ENCODE peak calls at places on chromosomes 12 and 14, in four cellular contexts. V is A549, M is AG10803, F is IMR-90. E is an unnamed sample.
A peak's percentile ranks its signal among the peaks of the same experiment; 100 is the strongest.

GRCh38 chr12:111600296-111600562 is 1.1 kb upstream of the ATXN2 start:
- DNase-seq in V (no peak), F (no peak), M (no peak), E (no peak)

GRCh38 chr12:112116232-112117060 is 7.9 kb upstream of the NAA25 start:
- DNase-seq in M (peak; percentile 55), F (peak; percentile 61), V (peak; percentile 28), E (no peak)

GRCh38 chr12:14238224-14238792 is 127.2 kb upstream of the ATF7IP start:
- DNase-seq in F (peak; percentile 55), M (peak; percentile 44), V (no peak), E (no peak)

GRCh38 chr12:109421355-109422087 is 55.6 kb downstream of the KCTD10 start:
- DNase-seq in F (peak; percentile 20), V (no peak), M (no peak), E (no peak)

GRCh38 chr14:91417134-91417982 is at the start of gene CCDC88C:
- DNase-seq in V (peak; percentile 66), F (no peak), M (no peak), E (no peak)

GRCh38 chr12:79083181-79083580 is 218.6 kb downstream of the SYT1 start:
- DNase-seq in F (peak; percentile 7), V (no peak), M (no peak), E (no peak)

GRCh38 chr12:990308-990648 is 745 bp upstream of the ERC1 start:
- DNase-seq in V (peak; percentile 38), F (peak; percentile 74), M (peak; percentile 62), E (peak; percentile 25)

GRCh38 chr12:46553266-46553665 is 180.7 kb upstream of the SLC38A2 start:
- DNase-seq in M (peak; percentile 61), V (peak; percentile 52), F (peak; percentile 84), E (no peak)

GRCh38 chr12:84034891-84035290 is 877.7 kb downstream of the SLC6A15 start:
- DNase-seq in M (no peak), F (peak; percentile 6), V (no peak), E (no peak)

GRCh38 chr12:126247936-126248335 is 1182.7 kb downstream of the AACS start:
- DNase-seq in M (no peak), F (no peak), V (no peak), E (no peak)

GRCh38 chr12:126248871-126249403 is 1183.7 kb downstream of the AACS start:
- DNase-seq in F (no peak), M (no peak), V (no peak), E (no peak)

DNA sequence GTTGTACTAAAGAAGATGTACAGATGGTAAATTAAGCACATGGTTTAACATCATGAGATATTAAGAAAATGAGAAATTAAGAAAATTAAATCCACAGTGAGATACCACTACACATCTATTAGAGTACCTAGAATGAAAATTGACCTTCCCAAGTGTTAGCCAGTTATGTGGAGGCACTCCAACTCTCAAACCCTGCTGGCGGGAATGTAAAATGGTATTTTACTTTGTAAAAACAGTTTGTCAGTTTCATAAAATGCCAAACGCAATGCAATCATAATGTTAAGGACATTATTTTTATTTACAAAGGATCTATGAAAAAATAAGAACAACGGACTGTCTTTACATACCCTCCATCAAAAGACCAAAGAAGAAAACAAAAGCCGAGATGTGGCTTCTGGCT is 1178.6 kb downstream of the AACS start:
- DNase-seq in V (no peak), F (no peak), M (no peak), E (no peak)
- TF ChIP-seq CTCF in V (no peak), F (no peak), M (no peak), E (no peak)

DNA sequence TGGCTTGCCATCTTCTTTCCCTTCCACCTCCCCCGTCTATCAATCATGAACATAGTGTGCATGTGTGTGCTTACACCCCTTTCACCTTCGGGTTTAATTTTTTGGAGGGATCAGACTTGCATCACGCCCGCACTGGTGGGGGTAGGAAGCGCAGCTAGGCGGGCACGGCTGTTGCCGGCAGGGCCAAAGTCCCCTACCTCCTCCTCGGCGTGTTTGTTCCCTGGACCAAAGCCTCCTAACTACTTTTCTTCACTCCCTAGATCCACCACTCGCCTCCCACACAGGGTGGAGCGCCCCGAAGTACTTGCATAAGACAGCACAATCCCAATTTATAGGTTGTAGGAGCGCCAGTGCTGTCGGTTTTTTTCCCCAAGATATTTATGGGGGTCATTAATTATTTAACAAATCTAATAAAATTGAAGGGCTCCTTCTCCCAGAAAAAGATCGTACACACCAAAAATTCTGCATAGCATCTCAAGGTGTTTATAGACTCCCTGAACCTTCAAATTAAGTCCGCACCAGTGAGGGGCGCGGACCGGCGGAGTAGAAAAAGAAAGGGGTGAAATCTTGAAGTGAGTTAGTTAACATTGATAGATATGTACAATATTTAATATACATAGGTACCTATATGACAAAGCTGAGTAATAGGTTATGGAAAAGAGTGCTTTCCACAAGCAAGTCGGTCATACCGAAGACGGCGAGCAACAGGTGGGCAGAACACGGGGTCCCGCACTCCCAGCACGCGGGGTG is 714 bp downstream of the PKP2 start:
- DNase-seq in V (peak; percentile 41), F (no peak), M (no peak), E (no peak)
- TF ChIP-seq CTCF in V (no peak), F (no peak), M (no peak), E (no peak)

GRCh38 chr12:63764481-63764880 is 15.2 kb upstream of the RXYLT1 start:
- DNase-seq in F (no peak), V (no peak), M (no peak), E (peak; percentile 49)
- TF ChIP-seq CTCF in F (no peak), V (no peak), M (no peak), E (no peak)

GRCh38 chr12:59596232-59597143 is 659 bp downstream of the SLC16A7 start:
- DNase-seq in F (peak; percentile 74), V (peak; percentile 3), M (peak; percentile 87), E (peak; percentile 15)
- TF ChIP-seq CTCF in F (no peak), V (no peak), M (peak; percentile 27), E (no peak)

GRCh38 chr12:122888232-122888752 is 7.6 kb downstream of the VPS37B start:
- DNase-seq in M (peak; percentile 54), V (peak; percentile 74), F (peak; percentile 69), E (peak; percentile 95)

GRCh38 chr12:122886851-122887816 is 8.8 kb downstream of the VPS37B start:
- DNase-seq in F (peak; percentile 76), M (no peak), V (peak; percentile 85), E (no peak)

GRCh38 chr12:122891661-122892525 is 4.0 kb downstream of the VPS37B start:
- DNase-seq in F (peak; percentile 88), M (peak; percentile 73), V (no peak), E (no peak)

GRCh38 chr12:122887817-122888212 is 8.1 kb downstream of the VPS37B start:
- DNase-seq in V (no peak), M (no peak), F (no peak), E (no peak)

DNA sequence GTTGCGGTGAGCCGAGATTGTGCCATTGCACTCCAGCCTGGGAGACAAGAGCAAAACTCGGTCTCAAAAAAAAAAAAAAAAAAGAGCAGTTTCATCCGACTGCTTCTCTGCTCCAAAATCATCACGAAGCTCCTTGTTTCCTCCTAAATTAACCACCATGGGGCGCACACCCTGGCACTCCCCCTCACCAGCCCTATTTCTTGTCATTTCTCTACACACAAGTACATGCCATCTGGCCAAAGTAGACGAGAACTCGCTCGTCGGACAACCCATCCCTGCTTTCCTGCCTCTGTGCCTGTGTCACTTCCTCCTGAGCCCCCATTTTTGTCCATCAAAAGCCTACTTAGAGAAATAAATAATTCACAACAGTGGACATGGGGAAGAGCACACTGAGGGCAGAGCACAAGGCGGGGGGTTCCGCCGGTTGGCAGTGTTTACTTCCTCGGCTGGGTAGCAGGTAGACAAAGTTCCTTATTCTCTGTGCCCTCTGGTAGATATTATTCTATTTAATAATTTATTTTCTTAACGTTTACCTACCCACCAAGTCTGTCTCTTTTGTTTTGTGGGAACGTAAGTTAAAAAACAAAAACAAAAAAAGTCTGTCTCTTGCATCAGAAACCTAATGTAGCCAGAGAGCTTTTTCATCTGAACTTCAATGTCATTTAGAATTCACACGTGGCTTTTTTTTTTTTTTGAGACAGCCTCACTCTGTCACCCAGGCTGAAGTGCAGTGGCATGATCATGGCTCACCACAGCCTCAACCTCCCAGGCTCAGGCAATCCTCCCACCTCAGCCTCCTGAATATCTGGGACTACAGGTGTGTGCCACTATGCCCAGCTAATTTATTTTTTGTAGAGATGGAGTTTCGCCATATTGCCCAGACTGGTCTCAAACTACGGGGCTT is 6.0 kb downstream of the VPS37B start:
- DNase-seq in M (no peak), V (no peak), F (no peak), E (no peak)
- TF ChIP-seq CTCF in M (no peak), V (no peak), F (no peak), E (no peak)

E was measured in LNCaP clone FGC.